ENCODE peak calls at places on chromosomes 7 and 10, in four cellular contexts. N is GM12878, H is PC-3, W is HepG2. O is an unnamed sample.

GRCh38 chr7:155804897-155805825 is 7.1 kb downstream of the SHH start:
- DNase-seq in N (no peak), H (peak; percentile 76), W (no peak), O (peak; percentile 84)

GRCh38 chr10:62815373-62816111 is 624 bp downstream of the EGR2 start:
- DNase-seq in N (no peak), H (no peak), W (no peak), O (peak; percentile 21)

GRCh38 chr10:71178880-71179279 is 33.5 kb upstream of the UNC5B start:
- DNase-seq in N (no peak), H (no peak), W (no peak), O (no peak)

GRCh38 chr7:108181073-108181985 is 51.2 kb upstream of the LAMB4 start:
- DNase-seq in N (peak; percentile 28), H (peak; percentile 80), W (peak; percentile 43), O (no peak)

GRCh38 chr10:113997428-113997827 is 46.2 kb upstream of the ADRB1 start:
- DNase-seq in N (no peak), H (no peak), W (no peak), O (peak; percentile 55)

GRCh38 chr10:68598978-68599753 is 39.0 kb downstream of the TET1 start:
- DNase-seq in N (no peak), H (peak; percentile 24), W (peak; percentile 56), O (peak; percentile 32)

GRCh38 chr7:106659963-106660861 is 746 bp downstream of the CCDC71L start:
- DNase-seq in N (peak; percentile 51), H (peak; percentile 79), W (no peak), O (peak; percentile 81)

GRCh38 chr10:128398999-128399398 is 272.8 kb upstream of the MKI67 start:
- DNase-seq in N (no peak), H (no peak), W (no peak), O (no peak)

GRCh38 chr7:107167483-107168232 is 1.1 kb upstream of the HBP1 start:
- DNase-seq in N (no peak), H (peak; percentile 78), W (peak; percentile 74), O (peak; percentile 28)

GRCh38 chr7:44980393-44981034 is 1.7 kb upstream of the MYO1G start:
- DNase-seq in N (peak; percentile 97), H (no peak), W (no peak), O (no peak)

GRCh38 chr10:48800283-48800675 is 115.6 kb downstream of the WDFY4 start:
- DNase-seq in N (peak; percentile 34), H (no peak), W (no peak), O (no peak)

GRCh38 chr7:2403014-2403717 is at the start of gene CHST12:
- DNase-seq in N (peak; percentile 65), H (peak; percentile 91), W (peak; percentile 82), O (peak; percentile 94)

GRCh38 chr7:2402687-2403013 is 761 bp upstream of the CHST12 start:
- DNase-seq in N (no peak), H (no peak), W (no peak), O (no peak)

GRCh38 chr7:2404714-2405119 is 1.3 kb downstream of the CHST12 start:
- DNase-seq in N (no peak), H (no peak), W (no peak), O (no peak)

GRCh38 chr7:2405201-2405600 is 1.8 kb downstream of the CHST12 start:
- DNase-seq in N (no peak), H (no peak), W (no peak), O (no peak)

GRCh38 chr7:2403718-2404648 is 572 bp downstream of the CHST12 start:
- DNase-seq in N (no peak), H (peak; percentile 25), W (no peak), O (peak; percentile 42)
- TF ChIP-seq CTCF in N (no peak), H (no peak), W (no peak), O (no peak)

GRCh38 chr10:88833156-88833555 is 18.5 kb downstream of the ANKRD22 start:
- DNase-seq in N (no peak), H (no peak), W (no peak), O (no peak)
- H3K9ac ChIP-seq in N (no peak overlapping the region), H (no peak overlapping the region), W (no peak overlapping the region), O (no peak overlapping the region)

GRCh38 chr10:109895848-109896247 is 27.5 kb downstream of the XPNPEP1 start:
- DNase-seq in N (no peak), H (no peak), W (no peak), O (no peak)

GRCh38 chr10:109892885-109893284 is 30.4 kb downstream of the XPNPEP1 start:
- DNase-seq in N (no peak), H (no peak), W (no peak), O (no peak)

GRCh38 chr10:109895095-109895818 is 28.1 kb downstream of the XPNPEP1 start:
- DNase-seq in N (no peak), H (no peak), W (no peak), O (peak; percentile 64)

GRCh38 chr10:109893371-109893770 is 29.9 kb downstream of the XPNPEP1 start:
- DNase-seq in N (no peak), H (no peak), W (no peak), O (no peak)

GRCh38 chr10:109894516-109894915 is 28.8 kb downstream of the XPNPEP1 start:
- DNase-seq in N (no peak), H (no peak), W (no peak), O (no peak)
- H3K4me1 ChIP-seq in N (peaks cover 9% of the 10 kb centered on the region), H (no peaks in the 10 kb centered on the region), W (peaks cover 1% of the 10 kb centered on the region), O (peaks cover 9% of the 10 kb centered on the region)

DNA sequence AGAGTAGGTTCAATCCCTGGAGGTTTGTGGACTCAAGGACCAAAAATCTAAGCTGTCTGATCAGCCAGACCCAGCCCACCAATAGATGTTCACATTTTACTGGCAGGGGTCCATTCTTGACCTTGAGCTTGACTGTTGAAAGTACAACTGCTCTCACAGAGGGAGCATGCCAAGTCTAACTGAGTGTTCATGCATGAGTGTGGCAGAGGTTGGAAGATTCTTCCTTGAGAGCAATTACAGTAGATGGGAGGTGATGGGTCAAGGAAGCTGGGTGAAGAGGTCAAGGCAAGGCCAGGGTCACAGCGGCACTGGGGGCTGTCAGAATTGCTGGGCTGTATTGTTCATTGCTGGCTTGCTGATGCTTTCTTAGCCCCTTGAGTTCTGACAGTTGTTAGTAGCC is 202.8 kb upstream of the SVIL start:
- DNase-seq in N (no peak), H (no peak), W (no peak), O (no peak)
- TF ChIP-seq CTCF in N (no peak), H (no peak), W (no peak), O (no peak)

DNA sequence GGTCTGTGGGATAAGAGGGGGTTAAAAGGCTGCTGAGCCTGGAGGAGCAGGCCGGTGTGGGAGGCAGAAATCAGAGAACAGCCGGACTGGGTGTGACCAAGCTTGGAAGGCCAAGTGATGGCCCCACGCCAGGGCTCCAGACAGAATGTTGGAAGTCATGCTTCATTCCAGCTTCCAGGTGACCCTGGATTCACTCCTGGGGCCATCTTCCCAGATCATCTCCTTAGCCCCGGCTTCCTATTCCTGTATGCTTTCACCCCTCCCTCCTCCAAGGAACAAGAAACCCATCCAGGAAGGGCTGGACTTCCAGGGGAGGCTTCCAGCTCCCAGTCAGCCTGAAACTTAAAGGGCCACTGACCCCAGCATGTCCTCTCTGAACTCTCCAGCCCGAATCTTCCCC is 1.0 kb downstream of the INMT start:
- DNase-seq in N (no peak), H (no peak), W (no peak), O (peak; percentile 53)
- H3K9ac ChIP-seq in N (no peak overlapping the region), H (no peak overlapping the region), W (no peak overlapping the region), O (no peak overlapping the region)

DNA sequence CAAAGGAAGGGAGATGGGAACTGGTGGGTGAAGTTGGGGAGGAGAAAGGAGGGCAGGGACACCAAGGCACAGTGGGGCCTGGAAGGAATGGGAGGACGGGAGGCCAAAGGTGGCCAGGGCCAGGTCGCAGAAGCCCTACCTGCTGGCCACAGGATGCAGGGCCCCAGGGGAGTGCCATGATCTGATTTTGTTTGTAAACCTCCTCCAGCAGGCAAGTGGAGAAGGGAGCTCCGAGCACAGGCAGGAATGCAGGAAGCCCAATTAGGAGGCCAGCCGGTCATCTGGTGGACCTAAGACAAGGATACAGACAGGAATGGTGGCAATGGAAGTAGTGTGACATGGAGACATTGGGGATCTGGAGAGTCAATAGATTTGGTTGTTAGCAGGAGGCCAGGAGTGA is 107.0 kb upstream of the ZMIZ1 start:
- DNase-seq in N (no peak), H (no peak), W (no peak), O (no peak)
- H3K4me1 ChIP-seq in N (no peaks in the 10 kb centered on the region), H (peaks cover 39% of the 10 kb centered on the region), W (peaks cover 54% of the 10 kb centered on the region), O (no peaks in the 10 kb centered on the region)

GRCh38 chr7:76515999-76516443 is 5.7 kb downstream of the UPK3B start:
- DNase-seq in N (no peak), H (peak; percentile 51), W (peak; percentile 47), O (peak; percentile 49)
- TF ChIP-seq CTCF in N (peak; percentile 96), H (peak; percentile 76), W (peak; percentile 99), O (peak; percentile 63)

DNA sequence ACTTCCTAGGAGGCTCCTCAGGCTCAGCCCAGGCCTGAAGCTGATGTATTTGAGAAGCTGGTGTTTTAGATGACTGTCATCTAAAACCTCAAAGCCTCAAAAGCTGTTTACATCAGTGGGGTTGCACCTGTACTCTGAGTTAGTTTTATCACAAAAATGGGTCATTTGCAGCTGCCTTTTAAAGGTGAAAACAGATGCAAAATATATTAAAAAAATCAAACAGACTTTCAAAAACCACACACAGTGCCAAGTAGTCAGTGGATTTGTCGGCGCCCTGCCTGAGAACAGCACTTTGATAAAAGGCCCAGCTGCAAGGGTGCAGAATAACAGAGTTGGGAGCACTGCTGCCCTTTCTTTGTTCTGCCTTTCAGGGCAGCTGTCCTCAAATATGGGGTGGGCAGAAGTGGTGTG is 103.0 kb downstream of the VOPP1 start:
- DNase-seq in N (no peak), H (no peak), W (no peak), O (no peak)
- H3K9ac ChIP-seq in N (no peak overlapping the region), H (no peak overlapping the region), W (no peak overlapping the region), O (no peak overlapping the region)

DNA sequence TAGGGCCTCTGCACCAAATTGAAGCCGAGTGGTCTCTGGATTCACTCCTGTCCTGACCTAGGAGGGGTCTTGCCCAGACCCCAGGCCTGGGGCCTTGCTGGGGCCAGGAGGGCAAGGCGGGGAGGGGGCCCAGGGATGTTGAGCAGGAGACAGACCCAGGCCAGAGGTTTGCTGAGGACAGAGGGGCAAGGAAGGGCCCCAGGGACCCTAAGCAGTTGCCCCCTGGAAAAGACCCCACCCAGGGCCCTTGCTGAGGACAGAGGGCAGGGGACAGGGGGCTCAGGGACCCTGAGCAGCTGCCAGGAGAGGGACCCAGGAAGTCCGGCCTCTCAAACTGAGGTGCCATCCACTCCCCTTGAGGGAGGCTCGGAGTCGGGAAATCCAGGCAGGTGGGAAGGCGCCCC is 32.7 kb downstream of the FOXL3 start:
- DNase-seq in N (no peak), H (no peak), W (no peak), O (no peak)
- H3K4me1 ChIP-seq in N (no peaks in the 10 kb centered on the region), H (no peaks in the 10 kb centered on the region), W (peaks cover 72% of the 10 kb centered on the region), O (peaks cover 20% of the 10 kb centered on the region)

GRCh38 chr10:279655-280054 is 144.4 kb downstream of the ZMYND11 start:
- DNase-seq in N (no peak), H (no peak), W (no peak), O (no peak)
- TF ChIP-seq CTCF in N (no peak), H (peak; percentile 12), W (no peak), O (no peak)